ENCODE peak calls at places on chromosome 14, in four cellular contexts. P is activated CD4-positive, alpha-beta T cell treated with anti-CD3 and anti-CD28 coated beads, Interleukin-2, amount 10 ng/mL, durations not matched to agents 7 days and 5 days; D is EL; N is amniotic stem cell. Z is an unnamed sample.

GRCh38 chr14:95408731-95409471 is 89.2 kb upstream of the CLMN start:
- DNase-seq in P (no peak), N (no peak), D (no peak), Z (no peak)

GRCh38 chr14:75259510-75259855 is 19.1 kb upstream of the FOS start:
- DNase-seq in N (peak), P (no peak), D (peak), Z (no peak)

GRCh38 chr14:70718383-70719123 is 76.8 kb downstream of the TTC9 start:
- DNase-seq in D (no peak), P (no peak), N (no peak), Z (no peak)

GRCh38 chr14:77961853-77962580 is 162.1 kb downstream of the ADCK1 start:
- DNase-seq in D (no peak), P (no peak), N (no peak), Z (no peak)

GRCh38 chr14:104107101-104107581 is 21.6 kb downstream of the ASPG start:
- DNase-seq in D (no peak), N (no peak), P (no peak), Z (no peak)

GRCh38 chr14:29898470-29898869 is 29.2 kb downstream of the PRKD1 start:
- DNase-seq in D (no peak), N (no peak), P (no peak), Z (no peak)

GRCh38 chr14:97854918-97855317 is 1057.7 kb downstream of the VRK1 start:
- DNase-seq in N (no peak), D (no peak), P (no peak), Z (no peak)

GRCh38 chr14:65637780-65638179 is 225.2 kb downstream of the FUT8 start:
- DNase-seq in D (peak), N (no peak), P (peak), Z (no peak)

GRCh38 chr14:65506801-65507200 is 94.3 kb downstream of the FUT8 start:
- DNase-seq in P (no peak), N (no peak), D (no peak), Z (no peak)

GRCh38 chr14:28754209-28754985 is 12.2 kb upstream of the FOXG1 start:
- DNase-seq in N (peak), P (no peak), D (peak), Z (peak)

GRCh38 chr14:23522643-23523198 is 28.8 kb downstream of the ZFHX2 start:
- DNase-seq in P (no peak), N (no peak), D (no peak), Z (no peak)

GRCh38 chr14:56608682-56609081 is 29.1 kb downstream of the TMEM260 start:
- DNase-seq in N (no peak), P (no peak), D (no peak), Z (no peak)

Z was measured in MM.1S.